ENCODE peak calls at places on chromosomes 7 and 10, in eight cellular contexts. Z is HS-27A; W is progenitor cell of endocrine pancreas; H is germinal center; L is T follicular helper cell; Y is 8988T; M is astrocyte; U is activated naive CD4-positive, alpha-beta T cell. Q is an unnamed sample.

GRCh38 chr10:43120948-43121290 is 17.3 kb upstream of the CSGALNACT2 start:
- DNase-seq in H (peak), M (no peak), W (no peak), Y (no peak), Z (no peak), L (no peak), U (no peak), Q (no peak)

GRCh38 chr7:108136191-108136581 is 6.0 kb upstream of the LAMB4 start:
- DNase-seq in L (no peak), Z (no peak), H (no peak), W (no peak), U (no peak), Y (no peak), M (no peak), Q (no peak)

GRCh38 chr7:2670720-2671391 is 17.1 kb upstream of the AMZ1 start:
- DNase-seq in Y (peak), U (peak), W (peak), M (no peak), L (peak), Z (no peak), H (peak), Q (peak)

GRCh38 chr10:68327889-68328786 is 3.7 kb upstream of the HNRNPH3 start:
- DNase-seq in Z (no peak), M (peak), W (no peak), L (no peak), Y (peak), H (peak), U (no peak), Q (peak)

GRCh38 chr10:30979956-30980355 is 51.7 kb downstream of the ZNF438 start:
- DNase-seq in U (no peak), Z (no peak), W (no peak), H (no peak), M (no peak), Y (no peak), L (no peak), Q (no peak)

GRCh38 chr7:14691597-14692203 is 210.9 kb downstream of the DGKB start:
- DNase-seq in M (no peak), H (peak), W (peak), Z (no peak), Y (no peak), L (peak), U (peak), Q (peak)

GRCh38 chr10:30825495-30825894 is 195.9 kb upstream of the LYZL2 start:
- DNase-seq in Y (no peak), L (no peak), Z (no peak), W (no peak), H (no peak), U (no peak), M (no peak), Q (no peak)

GRCh38 chr7:110521357-110521756 is 569.6 kb upstream of the LRRN3 start:
- DNase-seq in L (no peak), M (no peak), Z (no peak), H (no peak), Y (no peak), W (no peak), U (no peak), Q (no peak)

GRCh38 chr10:48442090-48442808 is 135.8 kb downstream of the MAPK8 start:
- DNase-seq in Z (no peak), W (no peak), M (no peak), L (no peak), U (no peak), H (no peak), Y (no peak), Q (no peak)